ENCODE peak calls at places on chromosomes 12 and 14, in seven cellular contexts. K is GM23248; O is colonic mucosa; F is mammary epithelial cell; W is CD4-positive, alpha-beta memory T cell; G is IMR-90; R is astrocyte. E is an unnamed sample.

GRCh38 chr12:12853435-12853834 is 37.9 kb upstream of the GPRC5A start:
- DNase-seq in K (no peak), O (no peak), F (no peak), W (no peak), G (no peak), R (no peak), E (no peak)

GRCh38 chr14:89373185-89373584 is 43.8 kb downstream of the FOXN3 start:
- DNase-seq in K (no peak), O (no peak), F (no peak), W (no peak), G (no peak), R (no peak), E (no peak)

GRCh38 chr14:33512201-33512600 is 438.7 kb downstream of the EGLN3 start:
- DNase-seq in K (peak; percentile 83), O (no peak), F (peak; percentile 6), W (no peak), G (no peak), R (peak; percentile 76), E (peak; percentile 8)

GRCh38 chr12:31923063-31923412 is 36.2 kb upstream of the RESF1 start:
- DNase-seq in K (peak; percentile 3), O (no peak), F (no peak), W (no peak), G (no peak), R (no peak), E (no peak)

GRCh38 chr12:63916561-63917476 is 72.3 kb downstream of the SRGAP1 start:
- DNase-seq in K (peak; percentile 56), O (no peak), F (no peak), W (no peak), G (peak; percentile 64), R (peak; percentile 52), E (peak; percentile 23)

GRCh38 chr14:95431199-95432145 is 85.0 kb downstream of the SYNE3 start:
- DNase-seq in K (peak; percentile 50), O (peak; percentile 27), F (no peak), W (no peak), G (peak; percentile 17), R (peak; percentile 4), E (peak; percentile 56)

GRCh38 chr14:72679106-72679505 is 214.8 kb downstream of the DPF3 start:
- DNase-seq in K (peak; percentile 48), O (no peak), F (no peak), W (no peak), G (peak; percentile 52), R (peak; percentile 56), E (no peak)

GRCh38 chr12:51183816-51184215 is 10.9 kb upstream of the TFCP2 start:
- DNase-seq in K (peak; percentile 21), O (peak; percentile 47), F (peak; percentile 12), W (no peak), G (peak; percentile 67), R (peak; percentile 26), E (peak; percentile 44)

GRCh38 chr12:93022603-93023340 is 93.7 kb upstream of the EEA1 start:
- DNase-seq in K (no peak), O (no peak), F (no peak), W (no peak), G (peak; percentile 41), R (peak; percentile 68), E (no peak)

GRCh38 chr12:25792031-25792430 is 166.5 kb upstream of the RASSF8 start:
- DNase-seq in K (peak; percentile 39), O (no peak), F (peak; percentile 63), W (no peak), G (no peak), R (peak; percentile 14), E (no peak)

GRCh38 chr12:100058482-100059029 is 73.8 kb upstream of the ANKS1B start:
- DNase-seq in K (peak; percentile 85), O (no peak), F (peak; percentile 86), W (no peak), G (peak; percentile 96), R (peak; percentile 97), E (peak; percentile 78)

GRCh38 chr14:63562414-63562813 is 19.2 kb upstream of the PPP2R5E start:
- DNase-seq in K (no peak), O (no peak), F (peak; percentile 70), W (no peak), G (no peak), R (no peak), E (no peak)

GRCh38 chr14:48584031-48584430 is 908.6 kb upstream of the MDGA2 start:
- DNase-seq in K (peak; percentile 0), O (no peak), F (peak; percentile 37), W (no peak), G (peak; percentile 88), R (peak; percentile 34), E (no peak)

GRCh38 chr14:62696261-62696968 is 348.8 kb downstream of the KCNH5 start:
- DNase-seq in K (no peak), O (no peak), F (no peak), W (no peak), G (no peak), R (no peak), E (no peak)

GRCh38 chr14:104477117-104477623 is 102.4 kb upstream of the C14orf180 start:
- DNase-seq in K (no peak), O (no peak), F (no peak), W (no peak), G (no peak), R (no peak), E (no peak)

GRCh38 chr14:69299286-69300035 is 39.5 kb downstream of the GALNT16 start:
- DNase-seq in K (peak; percentile 14), O (no peak), F (no peak), W (no peak), G (no peak), R (no peak), E (no peak)

GRCh38 chr14:101491841-101492240 is 69.5 kb upstream of the DIO3 start:
- DNase-seq in K (no peak), O (no peak), F (no peak), W (no peak), G (no peak), R (no peak), E (no peak)

GRCh38 chr12:98644433-98644711 is 216 bp downstream of the IKBIP start:
- DNase-seq in K (no peak), O (no peak), F (peak; percentile 74), W (no peak), G (no peak), R (no peak), E (no peak)

GRCh38 chr12:78359530-78359929 is 505.0 kb upstream of the SYT1 start:
- DNase-seq in K (peak; percentile 78), O (no peak), F (no peak), W (no peak), G (peak; percentile 49), R (peak; percentile 44), E (peak; percentile 19)

GRCh38 chr12:118374126-118374725 is 1.5 kb upstream of the TAOK3 start:
- DNase-seq in K (peak; percentile 6), O (no peak), F (no peak), W (no peak), G (no peak), R (no peak), E (no peak)

GRCh38 chr12:118376089-118377004 is at the start of gene SUDS3:
- DNase-seq in K (peak; percentile 87), O (peak; percentile 97), F (peak; percentile 64), W (peak; percentile 94), G (peak; percentile 66), R (peak; percentile 27), E (peak; percentile 93)

GRCh38 chr12:118373628-118374027 is 921 bp upstream of the TAOK3 start:
- DNase-seq in K (no peak), O (peak; percentile 28), F (no peak), W (no peak), G (no peak), R (no peak), E (no peak)

GRCh38 chr12:118375348-118375747 is 1.0 kb upstream of the SUDS3 start:
- DNase-seq in K (peak; percentile 44), O (no peak), F (no peak), W (no peak), G (no peak), R (no peak), E (no peak)

GRCh38 chr12:118374909-118375308 is 1.4 kb upstream of the SUDS3 start:
- DNase-seq in K (peak; percentile 82), O (no peak), F (no peak), W (no peak), G (no peak), R (no peak), E (peak; percentile 22)
- H3K4me3 ChIP-seq in K (peak overlapping the region; percentile 83), O (no peak overlapping the region), F (no peak overlapping the region), W (no peak overlapping the region), G (no peak overlapping the region), R (no peak overlapping the region), E (peak overlapping the region; percentile 97)

DNA sequence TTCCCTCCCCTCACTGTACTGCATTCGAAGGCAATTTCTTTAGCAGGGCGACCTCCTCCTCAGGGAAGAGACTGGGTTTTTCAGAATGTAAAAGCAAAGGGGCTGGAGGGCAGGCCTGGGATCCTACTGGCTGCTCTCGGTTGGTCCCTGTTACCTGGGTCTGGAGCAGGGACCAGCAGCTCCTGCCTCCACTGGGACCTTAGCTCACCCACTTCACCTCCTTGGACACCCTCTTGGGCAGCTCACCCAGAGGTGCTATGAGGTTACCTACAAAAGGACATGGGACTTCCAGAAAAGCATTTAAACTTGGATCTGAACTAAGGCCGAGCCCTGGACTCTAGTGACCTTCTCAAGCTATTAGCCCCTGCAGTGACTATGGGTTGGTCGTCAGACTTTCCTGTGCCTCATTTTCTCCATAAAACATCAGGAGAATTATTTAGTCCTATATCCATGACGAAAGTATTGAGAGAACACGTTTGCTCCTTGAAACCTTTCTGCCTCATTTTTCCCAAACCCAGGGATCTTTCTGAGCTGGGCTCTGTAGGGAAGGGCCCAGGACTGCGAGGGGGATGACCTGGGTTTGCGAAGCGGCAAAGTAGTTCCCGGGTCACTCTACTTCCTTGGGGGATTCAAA is 65.0 kb downstream of the FBXL14 start:
- DNase-seq in K (peak; percentile 50), O (no peak), F (no peak), W (no peak), G (no peak), R (no peak), E (no peak)
- H3K4me1 ChIP-seq in K (peaks cover 42% of the 10 kb centered on the region), O (no peaks in the 10 kb centered on the region), F (peaks cover 19% of the 10 kb centered on the region), W (peaks cover 31% of the 10 kb centered on the region), G (peaks cover 32% of the 10 kb centered on the region), R (peaks cover 43% of the 10 kb centered on the region), E (peaks cover 28% of the 10 kb centered on the region)

DNA sequence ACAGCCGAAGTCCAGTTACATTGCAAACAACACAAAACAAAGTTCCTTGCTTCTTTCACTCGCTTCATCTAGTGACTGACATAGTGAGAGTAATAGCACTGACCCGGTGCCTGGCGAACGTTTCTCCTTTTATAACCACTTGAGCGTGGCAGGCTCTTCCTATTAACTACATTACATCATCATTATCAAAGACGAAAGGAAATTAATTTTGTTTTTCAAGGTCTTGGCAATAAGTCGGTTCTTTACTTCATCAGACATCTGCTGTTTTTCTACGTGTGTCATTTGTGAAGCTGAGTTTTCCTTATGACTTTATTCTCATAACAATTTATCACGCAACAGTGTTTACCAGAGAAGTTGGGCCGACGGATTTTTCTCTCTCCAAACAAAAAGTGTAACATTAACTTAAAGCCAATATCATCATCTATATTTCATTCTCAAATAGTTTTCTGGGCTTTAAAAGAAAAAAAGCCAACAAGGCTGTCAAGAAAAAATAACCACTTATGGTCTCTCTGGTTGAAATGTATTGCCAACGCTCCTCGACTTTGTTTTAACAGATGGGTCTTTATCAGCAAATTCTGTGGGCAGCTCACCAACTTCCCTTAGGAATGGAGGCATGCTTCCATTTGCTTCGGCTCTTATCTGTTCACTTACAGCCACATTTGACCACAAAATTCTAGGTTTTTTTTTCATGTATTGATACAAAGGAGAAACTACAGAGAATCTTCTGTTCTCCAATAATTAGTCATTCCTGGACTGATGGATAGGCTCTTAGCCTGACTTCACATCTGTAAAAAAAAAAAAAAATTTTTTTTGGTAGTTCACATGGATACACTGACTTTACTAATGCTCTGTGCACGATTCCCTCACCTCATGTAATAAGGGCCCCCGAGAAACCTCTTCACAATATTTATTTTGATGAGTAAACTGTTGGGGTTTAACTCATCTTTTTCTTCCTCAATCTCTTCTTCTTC is 97.1 kb upstream of the CDKN3 start:
- DNase-seq in K (no peak), O (no peak), F (no peak), W (no peak), G (peak; percentile 32), R (peak; percentile 99), E (no peak)
- H3K4me3 ChIP-seq in K (no peak overlapping the region), O (no peak overlapping the region), F (no peak overlapping the region), W (no peak overlapping the region), G (no peak overlapping the region), R (no peak overlapping the region), E (no peak overlapping the region)

GRCh38 chr14:75431827-75432226 is 4.0 kb downstream of the JDP2 start:
- DNase-seq in K (peak; percentile 47), O (no peak), F (no peak), W (no peak), G (no peak), R (no peak), E (no peak)
- H3K4me1 ChIP-seq in K (peaks cover 48% of the 10 kb centered on the region), O (peaks cover 11% of the 10 kb centered on the region), F (peaks cover 11% of the 10 kb centered on the region), W (peaks cover 10% of the 10 kb centered on the region), G (peaks cover 28% of the 10 kb centered on the region), R (peaks cover 19% of the 10 kb centered on the region), E (peaks cover 54% of the 10 kb centered on the region)